ENCODE peak calls at places on chromosomes 7 and 10, in six cellular contexts. M is GM23338, K is foreskin fibroblast, X is AG09319, C is ovary, U is WTC11. I is an unnamed sample.

GRCh38 chr10:43955002-43955596 is 306.4 kb upstream of the ZNF32 start:
- DNase-seq in M (peak), K (no peak), X (no peak), C (no peak), U (no peak), I (no peak)

GRCh38 chr7:73512018-73512780 is 9.9 kb downstream of the BAZ1B start:
- DNase-seq in M (no peak), K (no peak), X (no peak), C (no peak), U (no peak), I (no peak)

GRCh38 chr10:132030898-132031463 is 34.8 kb upstream of the JAKMIP3 start:
- DNase-seq in M (no peak), K (no peak), X (no peak), C (no peak), U (no peak), I (no peak)

GRCh38 chr7:516606-517456 is 2.8 kb downstream of the PDGFA start:
- DNase-seq in M (peak), K (peak), X (no peak), C (peak), U (no peak), I (no peak)

GRCh38 chr7:36303202-36304098 is 86.2 kb upstream of the ANLN start:
- DNase-seq in M (no peak), K (peak), X (peak), C (peak), U (no peak), I (no peak)

GRCh38 chr10:17062493-17063487 is 66.8 kb downstream of the CUBN start:
- DNase-seq in M (no peak), K (peak), X (peak), C (peak), U (no peak), I (no peak)

GRCh38 chr7:36598056-36598675 is 126.1 kb downstream of the AOAH start:
- DNase-seq in M (no peak), K (no peak), X (no peak), C (no peak), U (no peak), I (no peak)

GRCh38 chr7:150346922-150347321 is 5.5 kb upstream of the RARRES2 start:
- DNase-seq in M (no peak), K (no peak), X (no peak), C (no peak), U (no peak), I (no peak)

GRCh38 chr10:28959850-28960501 is 282.7 kb downstream of the BAMBI start:
- DNase-seq in M (no peak), K (no peak), X (no peak), C (no peak), U (no peak), I (no peak)

GRCh38 chr10:21166557-21167287 is 269.6 kb upstream of the NEBL start:
- DNase-seq in M (no peak), K (no peak), X (no peak), C (no peak), U (no peak), I (no peak)

GRCh38 chr7:104035351-104035750 is 45.9 kb upstream of the RELN start:
- DNase-seq in M (no peak), K (no peak), X (no peak), C (no peak), U (no peak), I (no peak)

GRCh38 chr7:107609861-107610260 is 29.8 kb downstream of the BCAP29 start:
- DNase-seq in M (no peak), K (no peak), X (no peak), C (no peak), U (no peak), I (no peak)

GRCh38 chr7:45702751-45703150 is 128.6 kb downstream of the ADCY1 start:
- DNase-seq in M (no peak), K (no peak), X (no peak), C (no peak), U (peak), I (no peak)

GRCh38 chr7:154842608-154843007 is 160.3 kb downstream of the PAXIP1 start:
- DNase-seq in M (no peak), K (no peak), X (no peak), C (no peak), U (no peak), I (no peak)

GRCh38 chr7:44964384-44964830 is 14.4 kb downstream of the MYO1G start:
- DNase-seq in M (peak), K (no peak), X (no peak), C (no peak), U (peak), I (no peak)

GRCh38 chr7:104643587-104644217 is 315.3 kb downstream of the LHFPL3 start:
- DNase-seq in M (peak), K (no peak), X (no peak), C (no peak), U (peak), I (peak)

GRCh38 chr7:46389131-46389530 is 468.1 kb upstream of the IGFBP3 start:
- DNase-seq in M (no peak), K (no peak), X (no peak), C (no peak), U (no peak), I (no peak)

GRCh38 chr10:75347211-75347610 is 54.4 kb downstream of the ZNF503 start:
- DNase-seq in M (no peak), K (no peak), X (no peak), C (no peak), U (no peak), I (no peak)

GRCh38 chr7:150923191-150923590 is 54.9 kb downstream of the KCNH2 start:
- DNase-seq in M (no peak), K (no peak), X (no peak), C (no peak), U (no peak), I (no peak)

GRCh38 chr7:120190566-120190965 is 82.4 kb upstream of the KCND2 start:
- DNase-seq in M (peak), K (no peak), X (no peak), C (no peak), U (no peak), I (no peak)

GRCh38 chr7:79341902-79342301 is 111.6 kb downstream of the MAGI2 start:
- DNase-seq in M (no peak), K (no peak), X (no peak), C (no peak), U (no peak), I (no peak)

GRCh38 chr7:33050425-33051318 is 11.9 kb downstream of the NT5C3A start:
- DNase-seq in M (peak), K (no peak), X (no peak), C (no peak), U (no peak), I (peak)

GRCh38 chr10:13087986-13088618 is 11.9 kb upstream of the OPTN start:
- DNase-seq in M (no peak), K (peak), X (peak), C (no peak), U (no peak), I (no peak)

GRCh38 chr10:110215286-110215685 is 7.9 kb downstream of the MXI1 start:
- DNase-seq in M (no peak), K (no peak), X (no peak), C (no peak), U (no peak), I (no peak)

GRCh38 chr10:90960355-90960814 is 39.5 kb upstream of the ANKRD1 start:
- DNase-seq in M (no peak), K (peak), X (peak), C (no peak), U (no peak), I (no peak)

GRCh38 chr7:30732606-30733005 is 19.3 kb upstream of the INMT start:
- DNase-seq in M (no peak), K (no peak), X (no peak), C (no peak), U (no peak), I (no peak)

GRCh38 chr10:3401491-3401938 is 228.9 kb upstream of the PITRM1 start:
- DNase-seq in M (no peak), K (peak), X (peak), C (no peak), U (no peak), I (no peak)

GRCh38 chr7:83166-83840 is 109.1 kb upstream of the FAM20C start:
- DNase-seq in M (no peak), K (no peak), X (no peak), C (peak), U (no peak), I (no peak)

GRCh38 chr10:128539784-128540759 is 413.8 kb upstream of the MKI67 start:
- DNase-seq in M (peak), K (no peak), X (no peak), C (no peak), U (peak), I (peak)

GRCh38 chr10:128542659-128543058 is 416.4 kb upstream of the MKI67 start:
- DNase-seq in M (no peak), K (no peak), X (no peak), C (no peak), U (no peak), I (no peak)

GRCh38 chr10:128537888-128538287 is 411.7 kb upstream of the MKI67 start:
- DNase-seq in M (no peak), K (no peak), X (no peak), C (no peak), U (no peak), I (no peak)

GRCh38 chr10:128543186-128543585 is 417.0 kb upstream of the MKI67 start:
- DNase-seq in M (no peak), K (no peak), X (no peak), C (no peak), U (no peak), I (no peak)

GRCh38 chr10:128540806-128541739 is 414.9 kb upstream of the MKI67 start:
- DNase-seq in M (peak), K (no peak), X (no peak), C (no peak), U (peak), I (peak)
- TF ChIP-seq CTCF in M (peak), K (no peak), X (no peak), C (no peak), U (no peak), I (no peak)

DNA sequence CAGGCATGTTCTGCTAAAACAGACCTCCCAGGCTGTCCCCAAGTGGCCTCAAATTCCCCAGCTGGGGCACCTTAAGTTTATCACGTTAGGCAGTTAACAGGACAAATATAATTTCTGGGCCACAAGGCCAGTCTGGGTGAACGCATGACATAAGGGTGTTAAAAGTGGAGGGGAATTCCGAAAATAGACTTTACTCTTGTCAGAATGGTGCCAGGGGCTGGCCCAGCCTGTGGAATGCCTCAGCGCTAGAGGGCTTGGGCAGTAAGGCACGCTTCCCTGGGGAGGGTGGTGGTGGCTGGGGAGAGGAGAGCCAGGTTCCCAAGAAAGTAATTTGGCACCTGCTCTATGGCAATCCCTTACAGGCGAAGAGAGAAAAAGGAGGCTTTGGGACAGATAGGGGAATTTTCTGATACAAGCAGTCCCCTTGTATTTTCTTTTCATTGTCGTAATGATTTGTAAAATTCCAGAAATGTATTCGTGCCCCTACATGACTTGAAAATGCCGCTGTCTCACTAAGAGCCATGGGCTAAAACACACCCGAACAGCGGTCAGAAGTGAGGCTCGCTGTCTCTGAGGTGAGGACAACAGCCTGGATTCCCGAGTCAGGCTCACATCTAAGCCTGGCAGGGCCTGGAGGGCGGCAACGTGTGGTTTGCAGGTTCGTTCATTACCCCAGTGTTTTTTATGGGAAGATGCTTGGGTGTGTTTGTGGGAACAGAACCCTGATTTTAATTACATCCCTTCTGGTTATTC is 463.2 kb upstream of the GALNT17 start:
- DNase-seq in M (peak), K (no peak), X (no peak), C (no peak), U (no peak), I (no peak)
- TF ChIP-seq CTCF in M (no peak), K (no peak), X (no peak), C (no peak), U (no peak), I (no peak)

GRCh38 chr10:76420725-76421124 is 989.3 kb downstream of the LRMDA start:
- DNase-seq in M (no peak), K (no peak), X (no peak), C (no peak), U (no peak), I (no peak)

GRCh38 chr10:76428541-76429330 is 997.3 kb downstream of the LRMDA start:
- DNase-seq in M (peak), K (peak), X (peak), C (no peak), U (no peak), I (no peak)

DNA sequence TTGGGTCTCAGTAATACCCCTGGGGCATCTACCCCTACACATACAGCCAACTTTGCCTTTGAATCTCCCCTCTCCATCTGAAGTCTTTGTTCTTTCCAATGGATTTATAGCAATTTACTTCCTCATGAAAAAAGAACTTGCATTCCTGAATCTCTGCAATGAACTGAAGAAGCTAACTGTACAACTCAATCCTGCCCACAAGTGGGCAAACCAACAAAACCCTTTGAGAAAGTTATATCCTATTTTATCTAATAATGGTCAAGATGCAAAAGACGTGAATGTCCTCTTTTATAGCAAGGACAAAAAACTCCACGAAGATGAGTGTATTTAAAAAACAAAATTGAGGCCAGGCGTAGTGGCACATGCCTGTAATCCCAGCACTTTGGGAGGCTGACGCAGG is 991.3 kb downstream of the LRMDA start:
- DNase-seq in M (no peak), K (no peak), X (no peak), C (no peak), U (no peak), I (no peak)
- TF ChIP-seq CTCF in M (no peak), K (peak), X (peak), C (no peak), U (no peak), I (no peak)

GRCh38 chr10:126459878-126460481 is 71.7 kb upstream of the ADAM12 start:
- DNase-seq in M (no peak), K (peak), X (peak), C (no peak), U (no peak), I (no peak)

GRCh38 chr10:126458453-126458852 is 70.2 kb upstream of the ADAM12 start:
- DNase-seq in M (no peak), K (peak), X (no peak), C (no peak), U (no peak), I (no peak)

GRCh38 chr10:126456632-126457031 is 68.4 kb upstream of the ADAM12 start:
- DNase-seq in M (no peak), K (no peak), X (no peak), C (no peak), U (no peak), I (no peak)

GRCh38 chr10:126461289-126461688 is 73.0 kb upstream of the ADAM12 start:
- DNase-seq in M (no peak), K (no peak), X (no peak), C (no peak), U (no peak), I (no peak)

GRCh38 chr10:126459032-126459831 is 71.0 kb upstream of the ADAM12 start:
- DNase-seq in M (no peak), K (peak), X (no peak), C (no peak), U (no peak), I (no peak)
- TF ChIP-seq CTCF in M (peak), K (peak), X (peak), C (no peak), U (no peak), I (no peak)

GRCh38 chr7:128881458-128882125 is 18.9 kb downstream of the ATP6V1F start:
- DNase-seq in M (no peak), K (no peak), X (no peak), C (no peak), U (no peak), I (no peak)

GRCh38 chr7:128878226-128879105 is 15.8 kb downstream of the ATP6V1F start:
- DNase-seq in M (no peak), K (no peak), X (no peak), C (no peak), U (peak), I (no peak)

GRCh38 chr7:128880791-128881457 is 18.3 kb downstream of the ATP6V1F start:
- DNase-seq in M (no peak), K (no peak), X (no peak), C (no peak), U (peak), I (no peak)

GRCh38 chr7:128879461-128879938 is 16.8 kb downstream of the ATP6V1F start:
- DNase-seq in M (no peak), K (no peak), X (no peak), C (no peak), U (no peak), I (no peak)

GRCh38 chr7:128879939-128880746 is 17.5 kb downstream of the ATP6V1F start:
- DNase-seq in M (peak), K (no peak), X (no peak), C (peak), U (peak), I (peak)
- TF ChIP-seq CTCF in M (peak), K (peak), X (peak), C (peak), U (peak), I (peak)

GRCh38 chr10:65360497-65360896 is 1565.3 kb upstream of the LRRTM3 start:
- DNase-seq in M (no peak), K (no peak), X (no peak), C (no peak), U (no peak), I (no peak)

GRCh38 chr10:65355141-65355680 is 1570.6 kb upstream of the LRRTM3 start:
- DNase-seq in M (no peak), K (no peak), X (no peak), C (no peak), U (no peak), I (no peak)

DNA sequence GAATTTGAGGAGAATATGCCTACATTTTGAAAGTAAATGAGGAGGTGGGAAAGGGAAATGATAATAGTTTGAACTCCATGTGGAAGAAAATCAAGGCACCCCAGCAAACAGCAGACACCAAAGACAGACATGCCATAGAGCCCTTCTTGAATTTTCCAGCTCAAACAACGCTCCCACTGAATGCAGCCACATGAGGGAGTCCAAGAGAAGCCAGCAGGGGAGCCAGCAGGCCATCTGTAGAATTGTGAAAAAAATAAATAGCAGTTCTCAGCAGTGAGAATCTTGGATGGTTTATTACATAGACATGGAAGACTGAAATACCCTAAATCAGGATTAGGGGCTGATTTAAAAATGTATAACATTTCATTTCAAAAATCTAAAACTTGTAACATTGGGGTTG is 1567.3 kb upstream of the LRRTM3 start:
- DNase-seq in M (peak), K (no peak), X (no peak), C (no peak), U (peak), I (peak)
- TF ChIP-seq CTCF in M (peak), K (peak), X (no peak), C (no peak), U (no peak), I (no peak)